ENCODE peak calls at places on chromosome 21, in five cellular contexts. G is left lung; H is thyroid gland; C is fibroblast of lung; Z is CD4-positive, CD25-positive, alpha-beta regulatory T cell. F is an unnamed sample.

GRCh38 chr21:42021751-42022430 is 11.7 kb upstream of the ZBTB21 start:
- DNase-seq in C (no peak), Z (no peak), G (no peak), H (no peak), F (no peak)

GRCh38 chr21:16533692-16534407 is 804.1 kb downstream of the USP25 start:
- DNase-seq in H (no peak), C (no peak), Z (no peak), G (no peak), F (no peak)

GRCh38 chr21:35072960-35073359 is 23.9 kb upstream of the RUNX1 start:
- DNase-seq in G (peak; percentile 43), Z (no peak), C (peak; percentile 45), H (peak; percentile 42), F (no peak)

GRCh38 chr21:14554948-14555347 is 8.8 kb upstream of the SAMSN1 start:
- DNase-seq in G (no peak), C (no peak), H (no peak), Z (no peak), F (no peak)

GRCh38 chr21:36466061-36466511 is 13.8 kb downstream of the CLDN14 start:
- DNase-seq in H (no peak), G (no peak), C (no peak), Z (no peak), F (no peak)

GRCh38 chr21:38139380-38140168 is 117.2 kb upstream of the KCNJ15 start:
- DNase-seq in C (peak; percentile 25), G (no peak), H (no peak), Z (no peak), F (no peak)

GRCh38 chr21:16353764-16354163 is 624.0 kb downstream of the USP25 start:
- DNase-seq in Z (no peak), H (no peak), G (no peak), C (no peak), F (no peak)

GRCh38 chr21:34128674-34129038 is 55.3 kb downstream of the MRPS6 start:
- DNase-seq in H (peak; percentile 41), C (no peak), Z (no peak), G (no peak), F (no peak)

GRCh38 chr21:39675595-39675994 is 62.9 kb downstream of the B3GALT5 start:
- DNase-seq in Z (no peak), H (no peak), C (no peak), G (no peak), F (no peak)

GRCh38 chr21:38244885-38245869 is 11.6 kb upstream of the KCNJ15 start:
- DNase-seq in G (no peak), C (peak; percentile 82), Z (peak; percentile 1), H (no peak), F (no peak)

GRCh38 chr21:35559128-35559831 is 501.0 kb downstream of the SETD4 start:
- DNase-seq in G (no peak), C (peak; percentile 96), H (no peak), Z (no peak), F (peak; percentile 2)

GRCh38 chr21:16713331-16714114 is 799.3 kb upstream of the CXADR start:
- DNase-seq in Z (no peak), H (no peak), C (peak; percentile 25), G (no peak), F (peak; percentile 1)

GRCh38 chr21:14454642-14455009 is 71.7 kb upstream of the HSPA13 start:
- DNase-seq in G (no peak), Z (no peak), H (no peak), C (no peak), F (no peak)

GRCh38 chr21:26112127-26112742 is 58.3 kb downstream of the APP start:
- DNase-seq in C (no peak), H (no peak), Z (no peak), G (no peak), F (no peak)

DNA sequence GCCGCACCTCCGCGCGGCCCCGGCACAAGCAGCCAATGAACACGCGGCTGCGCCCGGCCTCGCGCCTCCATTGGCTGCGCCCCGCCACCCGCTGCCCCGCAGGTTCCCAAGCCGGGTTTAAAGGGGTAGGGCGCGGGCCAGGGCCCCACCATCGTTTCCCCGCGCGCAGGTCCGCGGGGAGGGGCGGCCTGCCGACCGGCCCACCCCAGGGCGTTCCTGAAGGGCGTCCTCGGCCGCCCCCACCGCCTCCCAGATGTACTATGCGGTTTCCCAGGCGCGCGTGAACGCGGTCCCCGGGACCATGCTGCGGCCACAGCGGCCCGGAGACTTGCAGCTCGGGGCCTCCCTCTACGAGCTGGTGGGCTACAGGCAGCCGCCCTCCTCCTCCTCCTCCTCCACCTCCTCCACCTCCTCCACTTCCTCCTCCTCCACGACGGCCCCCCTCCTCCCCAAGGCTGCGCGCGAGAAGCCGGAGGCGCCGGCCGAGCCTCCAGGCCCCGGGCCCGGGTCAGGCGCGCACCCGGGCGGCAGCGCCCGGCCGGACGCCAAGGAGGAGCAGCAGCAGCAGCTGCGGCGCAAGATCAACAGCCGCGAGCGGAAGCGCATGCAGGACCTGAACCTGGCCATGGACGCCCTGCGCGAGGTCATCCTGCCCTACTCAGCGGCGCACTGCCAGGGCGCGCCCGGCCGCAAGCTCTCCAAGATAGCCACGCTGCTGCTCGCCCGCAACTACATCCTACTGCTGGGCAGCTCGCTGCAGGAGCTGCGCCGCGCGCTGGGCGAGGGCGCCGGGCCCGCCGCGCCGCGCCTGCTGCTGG is at the start of gene OLIG1:
- DNase-seq in Z (no peak), H (no peak), G (peak; percentile 58), C (no peak), F (peak; percentile 17)
- H3K4me3 ChIP-seq in Z (no peak within 1 kb of the TSS), H (no peak within 1 kb of the TSS), G (peak within 1 kb of the TSS; percentile 15), C (no peak within 1 kb of the TSS), F (no peak within 1 kb of the TSS)

GRCh38 chr21:28804089-28804670 is 188.5 kb downstream of the LTN1 start:
- DNase-seq in H (no peak), Z (no peak), G (no peak), C (no peak), F (no peak)
- H3K27ac ChIP-seq in H (no peak overlapping the region), Z (no peak overlapping the region), G (peak overlapping the region; percentile 68), C (no peak overlapping the region), F (no peak overlapping the region)

DNA sequence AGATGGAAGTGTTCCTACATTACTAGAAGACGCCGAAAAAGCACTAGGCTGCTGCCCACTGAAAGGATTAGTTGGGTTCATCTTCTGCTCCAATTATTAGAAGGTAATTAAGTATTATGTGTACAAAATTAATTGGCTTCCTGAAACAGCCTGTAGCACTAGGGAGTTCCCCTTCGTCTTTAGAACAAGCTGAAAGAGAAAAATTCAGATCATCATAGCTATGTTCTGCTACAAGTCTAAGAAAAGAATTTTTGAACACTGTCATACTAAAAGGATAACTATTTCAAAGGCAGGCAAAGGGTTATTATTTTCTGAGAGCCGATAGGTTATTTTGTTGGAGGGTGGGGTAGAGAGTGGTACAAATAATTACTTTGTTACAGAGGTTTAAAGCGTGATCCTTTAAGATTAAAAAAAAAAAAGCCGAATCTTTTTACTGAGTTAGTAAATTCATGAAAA is at the start of gene MCM3AP:
- DNase-seq in H (no peak), G (no peak), C (no peak), Z (no peak), F (no peak)
- H3K4me1 ChIP-seq in H (peaks cover 41% of the 10 kb centered on the region), G (peaks cover 70% of the 10 kb centered on the region), C (peaks cover 5% of the 10 kb centered on the region), Z (peaks cover 55% of the 10 kb centered on the region), F (peaks cover 41% of the 10 kb centered on the region)

DNA sequence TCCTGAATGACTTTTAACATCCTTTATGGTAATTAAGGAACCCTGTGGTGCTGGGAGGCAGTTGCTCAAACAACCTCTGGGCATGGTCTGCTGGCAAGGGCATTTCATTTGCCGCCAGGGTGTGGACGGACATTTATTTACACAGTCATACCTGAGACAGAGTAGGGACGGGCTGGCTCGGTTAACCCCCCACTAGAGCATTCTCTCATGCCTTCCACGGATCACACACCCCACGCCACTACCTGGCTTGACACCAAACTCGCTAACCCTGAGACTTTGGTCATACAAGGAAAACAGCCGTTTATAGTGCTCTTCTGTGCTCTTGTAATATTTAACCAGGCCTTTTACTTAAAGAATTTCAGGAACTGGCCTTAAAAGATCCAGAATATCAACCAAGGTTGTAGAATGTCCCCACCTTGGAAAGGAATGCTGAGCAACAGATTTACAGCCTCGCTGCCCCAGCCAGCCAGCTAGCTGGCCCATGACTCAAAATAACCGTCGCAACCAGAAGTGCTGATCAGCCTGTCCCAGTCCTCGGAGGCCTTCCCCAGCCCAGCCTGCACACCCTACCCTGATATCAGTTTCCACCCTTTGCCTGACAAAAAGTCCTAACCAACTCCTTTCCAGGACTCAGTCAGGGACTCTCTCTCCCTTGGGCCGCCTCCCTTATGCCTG is 6.5 kb upstream of the PDXK start:
- DNase-seq in G (peak; percentile 86), C (no peak), Z (no peak), H (peak; percentile 90), F (no peak)
- H3K4me3 ChIP-seq in G (no peak overlapping the region), C (no peak overlapping the region), Z (no peak overlapping the region), H (no peak overlapping the region), F (no peak overlapping the region)

F was measured in A673.